ENCODE peak calls at places on chromosomes 7 and 10, in six cellular contexts. U is HCT116, A is A549, L is IMR-90, Z is K562, G is H1. V is an unnamed sample.
A peak's percentile ranks its signal among the peaks of the same experiment; 100 is the strongest.

GRCh38 chr7:111933614-111934013 is 272.6 kb downstream of the DOCK4 start:
- DNase-seq in G (no peak), Z (no peak), A (no peak), U (no peak), L (no peak), V (no peak)

GRCh38 chr7:30224511-30225031 is 59.8 kb upstream of the ZNRF2 start:
- DNase-seq in G (no peak), Z (no peak), A (no peak), L (peak; percentile 30), U (no peak), V (peak; percentile 65)

GRCh38 chr7:140621326-140622035 is 19.1 kb downstream of the DENND2A start:
- DNase-seq in Z (no peak), A (no peak), L (peak; percentile 55), G (no peak), U (no peak), V (no peak)

GRCh38 chr7:1819258-1819841 is 149.3 kb downstream of the ELFN1 start:
- DNase-seq in A (no peak), Z (no peak), L (no peak), G (no peak), U (no peak), V (no peak)

GRCh38 chr10:112213836-112214235 is 30.3 kb upstream of the GPAM start:
- DNase-seq in G (no peak), Z (no peak), U (no peak), L (no peak), A (no peak), V (no peak)

GRCh38 chr7:8669501-8669851 is 236.1 kb downstream of the NXPH1 start:
- DNase-seq in Z (no peak), U (no peak), L (no peak), G (no peak), A (no peak), V (no peak)

GRCh38 chr7:107995184-107996071 is 7.5 kb downstream of the LAMB1 start:
- DNase-seq in A (peak; percentile 49), Z (peak; percentile 48), G (no peak), U (no peak), L (peak; percentile 85), V (no peak)

GRCh38 chr10:48390933-48391845 is 84.7 kb downstream of the MAPK8 start:
- DNase-seq in U (peak; percentile 38), G (no peak), L (peak; percentile 79), Z (no peak), A (no peak), V (peak; percentile 24)

GRCh38 chr7:131159961-131160361 is 167.7 kb upstream of the MKLN1 start:
- DNase-seq in G (no peak), U (no peak), Z (no peak), A (no peak), L (peak; percentile 85), V (no peak)

GRCh38 chr7:157532068-157532467 is 195.3 kb downstream of the DNAJB6 start:
- DNase-seq in U (no peak), G (no peak), A (no peak), Z (no peak), L (no peak), V (no peak)

GRCh38 chr7:82481499-82482097 is 38.0 kb upstream of the CACNA2D1 start:
- DNase-seq in U (peak; percentile 12), L (peak; percentile 43), G (no peak), Z (peak; percentile 2), A (peak; percentile 29), V (peak; percentile 0)
- TF ChIP-seq CEBPB in U (no peak), L (no peak), G (no peak), Z (no peak), A (no peak), V (no peak)

GRCh38 chr7:76293407-76293901 is 9.0 kb upstream of the HSPB1 start:
- DNase-seq in G (no peak), L (no peak), A (no peak), U (no peak), Z (no peak), V (no peak)

GRCh38 chr7:76300210-76300731 is 2.2 kb upstream of the HSPB1 start:
- DNase-seq in Z (no peak), G (no peak), L (peak; percentile 82), U (peak; percentile 90), A (no peak), V (no peak)

GRCh38 chr7:76301000-76301399 is 1.5 kb upstream of the HSPB1 start:
- DNase-seq in G (no peak), U (no peak), A (no peak), L (no peak), Z (no peak), V (no peak)

GRCh38 chr7:76294344-76295024 is 8.0 kb upstream of the HSPB1 start:
- DNase-seq in L (peak; percentile 93), U (peak; percentile 83), A (peak; percentile 83), Z (peak; percentile 86), G (no peak), V (no peak)

DNA sequence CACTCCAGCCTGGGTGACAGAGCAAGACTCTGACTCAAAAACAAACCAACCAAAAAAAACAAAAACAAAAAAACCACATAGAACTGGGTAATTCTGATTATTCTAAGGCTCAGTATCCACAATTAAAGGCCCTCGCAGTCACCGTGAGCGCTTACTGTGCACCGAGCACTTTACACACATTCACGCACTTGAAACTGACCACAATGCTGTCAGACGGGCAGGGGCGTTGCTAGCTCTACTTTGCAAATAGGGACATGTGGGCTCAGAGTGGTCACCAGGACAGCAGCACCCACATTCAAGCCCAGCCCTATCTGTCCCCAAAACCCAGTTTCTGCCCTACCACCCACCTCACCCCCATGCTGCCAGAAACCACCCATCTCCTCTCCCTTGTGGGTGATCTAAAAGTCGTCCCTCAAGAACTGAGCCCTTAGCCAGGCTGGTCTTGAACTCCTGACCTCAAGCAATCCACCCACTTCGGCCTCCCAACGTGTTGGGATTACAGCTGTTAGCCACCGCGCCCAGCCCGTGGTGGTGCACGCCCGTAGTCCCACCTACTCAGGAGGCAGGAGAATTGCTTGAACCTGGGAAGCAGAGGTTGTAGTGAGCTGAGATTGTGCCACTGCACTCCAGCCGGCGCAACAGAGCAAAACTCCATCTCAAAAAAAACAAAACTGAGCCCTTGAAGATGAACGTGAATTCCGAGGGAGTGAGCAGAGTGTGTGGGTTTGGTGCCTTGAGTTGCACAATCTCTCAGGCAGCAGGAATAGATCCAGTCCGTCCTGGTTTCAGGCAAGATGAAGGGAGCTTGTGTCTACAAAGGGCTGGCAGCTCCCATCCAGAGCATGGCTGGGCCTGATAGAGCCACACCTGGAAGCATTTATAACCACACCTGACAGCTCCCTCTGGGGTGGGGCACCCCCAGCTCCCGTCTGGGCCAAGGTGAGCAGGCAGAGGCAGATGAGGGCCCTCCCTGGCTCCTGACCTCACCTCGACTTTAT is 5.4 kb upstream of the HSPB1 start:
- DNase-seq in L (peak; percentile 93), G (no peak), A (no peak), Z (no peak), U (no peak), V (no peak)
- TF ChIP-seq CEBPB in L (peak; percentile 100), G (peak; percentile 51), A (peak; percentile 69), Z (peak; percentile 83), U (no peak), V (no peak)

DNA sequence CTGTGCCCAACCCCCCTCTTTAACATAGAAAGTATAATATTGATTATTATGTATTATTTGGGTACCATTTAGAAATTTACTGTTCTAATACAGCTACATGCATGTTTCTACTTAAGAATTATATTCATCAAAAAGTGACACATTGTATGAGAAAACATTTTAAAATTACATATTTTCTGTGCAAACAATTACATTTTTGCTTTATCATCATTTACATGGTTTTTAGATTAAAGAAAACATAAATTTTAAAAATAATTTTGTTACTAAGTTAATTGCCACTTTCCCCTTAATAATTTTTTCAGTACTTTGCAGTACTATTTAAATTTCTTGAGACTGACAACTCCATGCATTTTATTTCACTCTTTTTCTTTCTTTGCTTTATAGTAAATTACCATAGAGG is 95.3 kb upstream of the GATAD1 start:
- DNase-seq in G (no peak), Z (no peak), L (no peak), A (no peak), U (no peak), V (no peak)
- TF ChIP-seq CEBPB in G (no peak), Z (no peak), L (no peak), A (no peak), U (no peak), V (no peak)

GRCh38 chr7:98202367-98203195 is 8.7 kb upstream of the BHLHA15 start:
- DNase-seq in Z (no peak), A (no peak), G (no peak), L (no peak), U (no peak), V (peak; percentile 94)
- TF ChIP-seq CEBPB in Z (no peak), A (no peak), G (no peak), L (no peak), U (no peak), V (no peak)

GRCh38 chr10:75358835-75359421 is 42.6 kb downstream of the ZNF503 start:
- DNase-seq in U (no peak), A (peak; percentile 55), Z (no peak), L (peak; percentile 82), G (no peak), V (no peak)
- TF ChIP-seq CEBPB in U (peak; percentile 71), A (peak; percentile 51), Z (no peak), L (peak; percentile 74), G (no peak), V (no peak)

GRCh38 chr10:17200885-17201164 is 647 bp downstream of the TRDMT1 start:
- DNase-seq in A (peak; percentile 37), Z (peak; percentile 71), U (peak; percentile 23), G (no peak), L (peak; percentile 49), V (no peak)
- TF ChIP-seq CEBPB in A (no peak), Z (no peak), U (no peak), G (no peak), L (no peak), V (no peak)

V was measured in GM12878.